ENCODE peak calls at places on chromosomes 5 and 9, in five cellular contexts. X is heart right ventricle, Z is PC-3, C is A549, N is WERI-Rb-1. Y is an unnamed sample.

GRCh38 chr5:154087260-154087659 is 48.5 kb downstream of the MFAP3 start:
- DNase-seq in X (no peak), Z (no peak), C (no peak), N (peak; percentile 50), Y (peak; percentile 52)

GRCh38 chr5:178590141-178590923 is at the start of gene COL23A1:
- DNase-seq in X (peak; percentile 75), Z (peak; percentile 40), C (peak; percentile 17), N (peak; percentile 56), Y (peak; percentile 22)

GRCh38 chr5:126443374-126443851 is 20.2 kb downstream of the GRAMD2B start:
- DNase-seq in X (no peak), Z (no peak), C (no peak), N (no peak), Y (no peak)

GRCh38 chr5:3310551-3311340 is 284.9 kb upstream of the IRX1 start:
- DNase-seq in X (no peak), Z (peak; percentile 6), C (no peak), N (no peak), Y (no peak)

GRCh38 chr9:77820293-77820954 is 172.3 kb upstream of the GNA14 start:
- DNase-seq in X (no peak), Z (peak; percentile 70), C (peak; percentile 67), N (no peak), Y (no peak)

GRCh38 chr9:128882677-128883590 is 1.0 kb downstream of the LRRC8A start:
- DNase-seq in X (no peak), Z (no peak), C (no peak), N (no peak), Y (no peak)

GRCh38 chr5:38929838-38930237 is 84.0 kb downstream of the OSMR start:
- DNase-seq in X (no peak), Z (no peak), C (no peak), N (no peak), Y (no peak)

GRCh38 chr5:127003798-127004495 is 26.4 kb downstream of the MARCHF3 start:
- DNase-seq in X (no peak), Z (no peak), C (no peak), N (no peak), Y (no peak)

GRCh38 chr9:136268776-136269175 is 23.2 kb upstream of the QSOX2 start:
- DNase-seq in X (no peak), Z (no peak), C (no peak), N (peak; percentile 46), Y (no peak)

GRCh38 chr5:129904667-129905466 is 602 bp downstream of the CHSY3 start:
- DNase-seq in X (peak; percentile 7), Z (no peak), C (peak; percentile 5), N (peak; percentile 15), Y (no peak)

GRCh38 chr9:131439224-131439623 is 45.3 kb downstream of the PRRC2B start:
- DNase-seq in X (no peak), Z (no peak), C (no peak), N (no peak), Y (no peak)
- H3K4me3 ChIP-seq in X (no peak overlapping the region), Z (no peak overlapping the region), C (no peak overlapping the region), N (no peak overlapping the region), Y (no peak overlapping the region)

DNA sequence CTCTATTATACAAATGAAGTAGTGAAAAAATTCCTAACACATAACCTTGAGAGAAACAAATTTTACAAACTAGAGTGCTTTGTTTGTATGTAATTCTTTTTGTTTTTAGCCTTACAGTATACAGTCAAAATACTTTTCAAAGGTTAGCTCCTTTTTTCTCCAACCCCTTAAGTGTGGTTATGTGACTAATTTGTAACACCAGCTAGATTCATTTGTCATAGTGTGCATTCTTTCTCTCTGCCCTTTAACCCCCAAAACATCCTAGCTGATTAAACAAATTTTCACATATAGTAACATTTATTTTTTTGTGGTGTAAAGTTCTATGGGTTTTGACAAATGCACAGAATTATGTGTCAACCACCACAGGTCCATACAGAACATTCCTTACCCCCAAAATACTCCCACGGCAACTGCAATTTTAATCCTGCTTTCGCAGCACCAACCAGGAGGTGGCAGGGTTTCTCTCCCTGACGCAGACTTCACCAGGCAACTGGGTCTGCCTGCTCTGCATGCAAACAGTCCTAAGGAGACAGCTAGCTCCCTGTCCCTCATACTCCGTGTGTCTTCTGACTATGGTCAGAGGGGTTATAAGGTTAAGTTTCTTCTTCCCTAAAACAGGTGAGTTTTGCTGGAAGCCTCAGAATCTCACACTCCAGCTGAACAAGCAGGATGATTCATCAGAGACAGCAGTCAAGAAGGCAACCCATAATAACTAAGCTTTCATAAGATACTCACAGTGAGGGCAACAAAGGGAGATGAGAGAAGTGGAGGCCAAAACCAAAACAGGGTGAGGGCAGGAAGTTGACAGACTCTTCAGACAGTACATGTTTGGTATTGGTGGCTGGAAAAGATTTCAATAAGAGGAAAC is 44.5 kb upstream of the NR5A1 start:
- DNase-seq in X (peak; percentile 30), Z (peak; percentile 64), C (peak; percentile 66), N (peak; percentile 79), Y (peak; percentile 47)
- TF ChIP-seq CTCF in X (peak; percentile 47), Z (peak; percentile 84), C (peak; percentile 77), N (peak; percentile 84), Y (peak; percentile 84)

GRCh38 chr5:56985941-56986630 is 34.2 kb upstream of the MIER3 start:
- DNase-seq in X (no peak), Z (no peak), C (no peak), N (peak; percentile 14), Y (no peak)

GRCh38 chr5:56984445-56984844 is 32.5 kb upstream of the MIER3 start:
- DNase-seq in X (no peak), Z (no peak), C (no peak), N (no peak), Y (no peak)

GRCh38 chr5:56986631-56986957 is 34.7 kb upstream of the MIER3 start:
- DNase-seq in X (no peak), Z (no peak), C (peak; percentile 13), N (no peak), Y (peak; percentile 86)

GRCh38 chr5:56989676-56990075 is 37.8 kb upstream of the MIER3 start:
- DNase-seq in X (no peak), Z (no peak), C (no peak), N (no peak), Y (no peak)

GRCh38 chr5:56987171-56987570 is 35.2 kb upstream of the MIER3 start:
- DNase-seq in X (no peak), Z (no peak), C (no peak), N (no peak), Y (no peak)
- H3K4me3 ChIP-seq in X (no peak overlapping the region), Z (no peak overlapping the region), C (no peak overlapping the region), N (no peak overlapping the region), Y (no peak overlapping the region)

DNA sequence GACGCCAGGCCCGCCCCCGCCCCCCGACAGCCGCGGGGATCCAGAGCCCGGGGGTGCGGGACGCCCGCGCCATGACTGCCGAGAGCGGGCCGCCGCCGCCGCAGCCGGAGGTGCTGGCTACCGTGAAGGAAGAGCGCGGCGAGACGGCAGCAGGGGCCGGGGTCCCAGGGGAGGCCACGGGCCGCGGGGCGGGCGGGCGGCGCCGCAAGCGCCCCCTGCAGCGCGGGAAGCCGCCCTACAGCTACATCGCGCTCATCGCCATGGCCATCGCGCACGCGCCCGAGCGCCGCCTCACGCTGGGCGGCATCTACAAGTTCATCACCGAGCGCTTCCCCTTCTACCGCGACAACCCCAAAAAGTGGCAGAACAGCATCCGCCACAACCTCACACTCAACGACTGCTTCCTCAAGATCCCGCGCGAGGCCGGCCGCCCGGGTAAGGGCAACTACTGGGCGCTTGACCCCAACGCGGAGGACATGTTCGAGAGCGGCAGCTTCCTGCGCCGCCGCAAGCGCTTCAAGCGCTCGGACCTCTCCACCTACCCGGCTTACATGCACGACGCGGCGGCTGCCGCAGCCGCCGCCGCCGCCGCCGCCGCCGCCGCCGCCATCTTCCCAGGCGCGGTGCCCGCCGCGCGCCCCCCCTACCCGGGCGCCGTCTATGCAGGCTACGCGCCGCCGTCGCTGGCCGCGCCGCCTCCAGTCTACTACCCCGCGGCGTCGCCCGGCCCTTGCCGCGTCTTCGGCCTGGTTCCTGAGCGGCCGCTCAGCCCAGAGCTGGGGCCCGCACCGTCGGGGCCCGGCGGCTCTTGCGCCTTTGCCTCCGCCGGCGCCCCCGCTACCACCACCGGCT is 1.0 kb downstream of the FOXE1 start:
- DNase-seq in X (no peak), Z (no peak), C (peak; percentile 87), N (peak; percentile 87), Y (no peak)
- TF ChIP-seq CTCF in X (no peak), Z (no peak), C (peak; percentile 75), N (peak; percentile 83), Y (peak; percentile 33)

GRCh38 chr9:89849096-89849495 is 244.3 kb downstream of the GADD45G start:
- DNase-seq in X (no peak), Z (no peak), C (no peak), N (no peak), Y (no peak)
- H3K4me3 ChIP-seq in X (no peak overlapping the region), Z (no peak overlapping the region), C (no peak overlapping the region), N (no peak overlapping the region), Y (no peak overlapping the region)

DNA sequence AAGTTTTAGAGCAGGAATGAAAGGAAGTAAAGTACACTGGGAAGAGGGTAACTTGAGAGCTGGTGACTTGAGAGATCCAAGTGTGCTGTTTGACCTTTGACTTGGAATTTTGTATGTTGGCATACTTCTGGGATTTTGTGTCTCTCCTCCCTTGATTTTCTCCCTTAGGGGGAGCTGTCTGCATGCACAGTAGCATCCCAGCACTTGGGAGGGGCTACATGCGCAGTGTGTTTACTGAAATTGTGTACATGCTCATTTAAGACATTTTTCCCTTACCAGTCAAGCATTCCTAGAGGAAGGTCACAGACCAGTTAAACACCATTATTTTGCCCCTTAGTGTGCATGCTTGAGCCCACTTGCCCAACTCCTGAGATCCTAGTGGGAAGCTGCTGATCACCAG is 120.1 kb downstream of the ZNF622 start:
- DNase-seq in X (no peak), Z (peak; percentile 29), C (no peak), N (no peak), Y (no peak)
- TF ChIP-seq CTCF in X (no peak), Z (peak; percentile 47), C (no peak), N (peak; percentile 62), Y (peak; percentile 24)

GRCh38 chr5:65103674-65104035 is 334.9 kb downstream of the CWC27 start:
- DNase-seq in X (no peak), Z (no peak), C (no peak), N (no peak), Y (no peak)

GRCh38 chr5:65101706-65102105 is 333.0 kb downstream of the CWC27 start:
- DNase-seq in X (no peak), Z (no peak), C (no peak), N (no peak), Y (no peak)

GRCh38 chr5:65102501-65102825 is 333.7 kb downstream of the CWC27 start:
- DNase-seq in X (no peak), Z (no peak), C (no peak), N (no peak), Y (no peak)

GRCh38 chr5:65104831-65105230 is 336.1 kb downstream of the CWC27 start:
- DNase-seq in X (no peak), Z (no peak), C (no peak), N (no peak), Y (no peak)

GRCh38 chr5:65102826-65103673 is 334.3 kb downstream of the CWC27 start:
- DNase-seq in X (peak; percentile 72), Z (peak; percentile 41), C (peak; percentile 62), N (peak; percentile 80), Y (no peak)
- H3K4me3 ChIP-seq in X (peak overlapping the region; percentile 76), Z (peak overlapping the region; percentile 65), C (peak overlapping the region; percentile 57), N (peak overlapping the region; percentile 57), Y (peak overlapping the region; percentile 70)

GRCh38 chr5:90807483-90807882 is 248.9 kb downstream of the ADGRV1 start:
- DNase-seq in X (peak; percentile 32), Z (no peak), C (no peak), N (no peak), Y (no peak)
- TF ChIP-seq CTCF in X (no peak), Z (no peak), C (no peak), N (no peak), Y (no peak)